ENCODE peak calls at places on chromosomes 11 and 22, in eight cellular contexts. S, V, K, W, D, T, C and N are unnamed samples.

GRCh38 chr11:29755474-29755873 is 261.4 kb downstream of the KCNA4 start:
- DNase-seq in S (no peak), V (no peak), K (no peak), W (no peak), D (no peak), T (no peak), C (no peak), N (no peak)

GRCh38 chr11:66625041-66625751 is 8.8 kb downstream of the RBM14 start:
- DNase-seq in S (no peak), V (no peak), K (no peak), W (no peak), D (no peak), T (no peak), C (no peak), N (no peak)

GRCh38 chr11:73396985-73397384 is 20.8 kb downstream of the RELT start:
- DNase-seq in S (no peak), V (no peak), K (no peak), W (no peak), D (no peak), T (no peak), C (no peak), N (no peak)

GRCh38 chr11:128039140-128040021 is 548.0 kb downstream of the ETS1 start:
- DNase-seq in S (peak), V (peak), K (no peak), W (no peak), D (peak), T (peak), C (peak), N (peak)

GRCh38 chr11:69132301-69132670 is 23.4 kb upstream of the SMIM38 start:
- DNase-seq in S (no peak), V (no peak), K (no peak), W (no peak), D (no peak), T (no peak), C (no peak), N (no peak)

GRCh38 chr11:56271092-56271491 is 2.9 kb upstream of the OR5T1 start:
- DNase-seq in S (no peak), V (no peak), K (no peak), W (no peak), D (no peak), T (no peak), C (no peak), N (no peak)

GRCh38 chr11:64453466-64453865 is 94.5 kb downstream of the RPS6KA4 start:
- DNase-seq in S (no peak), V (no peak), K (no peak), W (no peak), D (no peak), T (no peak), C (no peak), N (no peak)

GRCh38 chr22:19478466-19479357 is at the start of gene UFD1:
- DNase-seq in S (peak), V (peak), K (peak), W (peak), D (peak), T (peak), C (peak), N (peak)

GRCh38 chr11:26901162-26901561 is 92.8 kb upstream of the FIBIN start:
- DNase-seq in S (no peak), V (no peak), K (no peak), W (no peak), D (peak), T (no peak), C (no peak), N (no peak)

GRCh38 chr22:17773606-17774205 is 563 bp downstream of the BID start:
- DNase-seq in S (peak), V (no peak), K (peak), W (peak), D (peak), T (no peak), C (peak), N (no peak)

GRCh38 chr22:42931421-42932196 is 74.5 kb upstream of the ARFGAP3 start:
- DNase-seq in S (no peak), V (no peak), K (peak), W (no peak), D (peak), T (no peak), C (no peak), N (no peak)

GRCh38 chr11:119055901-119056300 is 1.1 kb downstream of the HYOU1 start:
- DNase-seq in S (no peak), V (no peak), K (no peak), W (no peak), D (peak), T (no peak), C (peak), N (no peak)

GRCh38 chr11:117182551-117182935 is 4.0 kb downstream of the SIDT2 start:
- DNase-seq in S (no peak), V (no peak), K (no peak), W (no peak), D (no peak), T (no peak), C (no peak), N (no peak)

GRCh38 chr22:33163815-33164214 is 105.6 kb upstream of the SYN3 start:
- DNase-seq in S (no peak), V (no peak), K (no peak), W (no peak), D (no peak), T (no peak), C (no peak), N (no peak)

GRCh38 chr11:122853971-122854446 is 15.7 kb downstream of the CRTAM start:
- DNase-seq in S (no peak), V (no peak), K (peak), W (peak), D (peak), T (peak), C (peak), N (no peak)

GRCh38 chr11:19872526-19873135 is 160.0 kb downstream of the NAV2 start:
- DNase-seq in S (no peak), V (no peak), K (no peak), W (no peak), D (no peak), T (no peak), C (no peak), N (no peak)

GRCh38 chr11:72441647-72442267 is 7.4 kb upstream of the CLPB start:
- DNase-seq in S (no peak), V (no peak), K (no peak), W (no peak), D (peak), T (no peak), C (peak), N (no peak)

GRCh38 chr11:76298255-76298654 is 82.7 kb downstream of the THAP12 start:
- DNase-seq in S (no peak), V (no peak), K (no peak), W (no peak), D (no peak), T (no peak), C (no peak), N (no peak)

GRCh38 chr11:121416909-121417567 is 35.1 kb upstream of the SORL1 start:
- DNase-seq in S (peak), V (no peak), K (peak), W (no peak), D (peak), T (no peak), C (peak), N (no peak)

GRCh38 chr11:113773092-113773415 is 438 bp downstream of the ZW10 start:
- DNase-seq in S (no peak), V (no peak), K (no peak), W (peak), D (peak), T (no peak), C (peak), N (no peak)

GRCh38 chr11:27627979-27628378 is 72.3 kb downstream of the BDNF start:
- DNase-seq in S (no peak), V (no peak), K (no peak), W (no peak), D (no peak), T (no peak), C (no peak), N (no peak)

GRCh38 chr11:75495749-75496641 is 29.7 kb downstream of the GDPD5 start:
- DNase-seq in S (no peak), V (no peak), K (no peak), W (peak), D (no peak), T (no peak), C (peak), N (no peak)

GRCh38 chr22:30159561-30160353 is 79.5 kb downstream of the HORMAD2 start:
- DNase-seq in S (no peak), V (no peak), K (no peak), W (no peak), D (peak), T (peak), C (peak), N (no peak)